ENCODE peak calls at places on chromosomes 6 and 20, in nine cellular contexts. One of them, this sample, is unnamed.

GRCh38 chr6:52019092-52019491 is 68.3 kb downstream of the PKHD1 start:
- DNase-seq in aorta: no peak
- DNase-seq in NT2/D1: no peak
- DNase-seq in activated T-helper 1 cell treated with anti-CD3 and anti-CD28 coated beads, Interleukin-2, amount 50 U/mL, for 16 hours: no peak
- DNase-seq in choroid plexus epithelial cell: no peak
- DNase-seq in neuronal stem cell: no peak
- DNase-seq in HFF-Myc: no peak
- DNase-seq in SIG-M5: no peak
- DNase-seq in iris pigment epithelial cell: no peak
- DNase-seq in this sample: peak

GRCh38 chr6:45491874-45492273 is 114.1 kb upstream of the SUPT3H start:
- DNase-seq in NT2/D1: no peak
- DNase-seq in HFF-Myc: no peak
- DNase-seq in choroid plexus epithelial cell: no peak
- DNase-seq in neuronal stem cell: no peak
- DNase-seq in aorta: no peak
- DNase-seq in SIG-M5: no peak
- DNase-seq in activated T-helper 1 cell treated with anti-CD3 and anti-CD28 coated beads, Interleukin-2, amount 50 U/mL, for 16 hours: no peak
- DNase-seq in iris pigment epithelial cell: no peak
- DNase-seq in this sample: no peak

GRCh38 chr6:116881236-116881635 is 4.2 kb downstream of the RFX6 start:
- DNase-seq in NT2/D1: no peak
- DNase-seq in choroid plexus epithelial cell: peak
- DNase-seq in SIG-M5: no peak
- DNase-seq in activated T-helper 1 cell treated with anti-CD3 and anti-CD28 coated beads, Interleukin-2, amount 50 U/mL, for 16 hours: no peak
- DNase-seq in HFF-Myc: no peak
- DNase-seq in iris pigment epithelial cell: peak
- DNase-seq in aorta: no peak
- DNase-seq in neuronal stem cell: no peak
- DNase-seq in this sample: no peak

GRCh38 chr6:68701159-68701558 is 66.1 kb downstream of the ADGRB3 start:
- DNase-seq in SIG-M5: no peak
- DNase-seq in NT2/D1: no peak
- DNase-seq in aorta: no peak
- DNase-seq in neuronal stem cell: no peak
- DNase-seq in HFF-Myc: no peak
- DNase-seq in iris pigment epithelial cell: no peak
- DNase-seq in activated T-helper 1 cell treated with anti-CD3 and anti-CD28 coated beads, Interleukin-2, amount 50 U/mL, for 16 hours: no peak
- DNase-seq in choroid plexus epithelial cell: no peak
- DNase-seq in this sample: no peak

GRCh38 chr6:157558487-157559200 is 177.7 kb downstream of the ZDHHC14 start:
- DNase-seq in NT2/D1: no peak
- DNase-seq in HFF-Myc: no peak
- DNase-seq in iris pigment epithelial cell: no peak
- DNase-seq in neuronal stem cell: no peak
- DNase-seq in choroid plexus epithelial cell: no peak
- DNase-seq in SIG-M5: no peak
- DNase-seq in activated T-helper 1 cell treated with anti-CD3 and anti-CD28 coated beads, Interleukin-2, amount 50 U/mL, for 16 hours: no peak
- DNase-seq in aorta: no peak
- DNase-seq in this sample: no peak

GRCh38 chr20:44651507-44652373 is at the start of gene ADA:
- DNase-seq in neuronal stem cell: peak
- DNase-seq in HFF-Myc: no peak
- DNase-seq in aorta: peak
- DNase-seq in NT2/D1: no peak
- DNase-seq in SIG-M5: no peak
- DNase-seq in activated T-helper 1 cell treated with anti-CD3 and anti-CD28 coated beads, Interleukin-2, amount 50 U/mL, for 16 hours: no peak
- DNase-seq in iris pigment epithelial cell: no peak
- DNase-seq in choroid plexus epithelial cell: peak
- DNase-seq in this sample: peak

GRCh38 chr6:26124550-26125014 is 37.4 kb downstream of the HFE start:
- DNase-seq in neuronal stem cell: no peak
- DNase-seq in SIG-M5: no peak
- DNase-seq in NT2/D1: no peak
- DNase-seq in iris pigment epithelial cell: no peak
- DNase-seq in HFF-Myc: no peak
- DNase-seq in choroid plexus epithelial cell: no peak
- DNase-seq in aorta: no peak
- DNase-seq in activated T-helper 1 cell treated with anti-CD3 and anti-CD28 coated beads, Interleukin-2, amount 50 U/mL, for 16 hours: no peak
- DNase-seq in this sample: peak

GRCh38 chr6:77373955-77374354 is 89.3 kb downstream of the HTR1B start:
- DNase-seq in activated T-helper 1 cell treated with anti-CD3 and anti-CD28 coated beads, Interleukin-2, amount 50 U/mL, for 16 hours: no peak
- DNase-seq in iris pigment epithelial cell: no peak
- DNase-seq in HFF-Myc: no peak
- DNase-seq in aorta: no peak
- DNase-seq in neuronal stem cell: no peak
- DNase-seq in NT2/D1: no peak
- DNase-seq in SIG-M5: no peak
- DNase-seq in choroid plexus epithelial cell: no peak
- DNase-seq in this sample: no peak

GRCh38 chr6:149855040-149855654 is 9.0 kb downstream of the LRP11 start:
- DNase-seq in activated T-helper 1 cell treated with anti-CD3 and anti-CD28 coated beads, Interleukin-2, amount 50 U/mL, for 16 hours: no peak
- DNase-seq in choroid plexus epithelial cell: peak
- DNase-seq in NT2/D1: no peak
- DNase-seq in neuronal stem cell: no peak
- DNase-seq in HFF-Myc: no peak
- DNase-seq in aorta: no peak
- DNase-seq in iris pigment epithelial cell: peak
- DNase-seq in SIG-M5: no peak
- DNase-seq in this sample: no peak

GRCh38 chr6:35046098-35046497 is 95.0 kb downstream of the TCP11 start:
- DNase-seq in SIG-M5: no peak
- DNase-seq in neuronal stem cell: peak
- DNase-seq in activated T-helper 1 cell treated with anti-CD3 and anti-CD28 coated beads, Interleukin-2, amount 50 U/mL, for 16 hours: no peak
- DNase-seq in HFF-Myc: no peak
- DNase-seq in NT2/D1: no peak
- DNase-seq in iris pigment epithelial cell: no peak
- DNase-seq in choroid plexus epithelial cell: no peak
- DNase-seq in aorta: no peak
- DNase-seq in this sample: no peak

GRCh38 chr6:125044066-125044465 is 81.8 kb downstream of the RNF217 start:
- DNase-seq in choroid plexus epithelial cell: no peak
- DNase-seq in activated T-helper 1 cell treated with anti-CD3 and anti-CD28 coated beads, Interleukin-2, amount 50 U/mL, for 16 hours: no peak
- DNase-seq in SIG-M5: no peak
- DNase-seq in HFF-Myc: no peak
- DNase-seq in iris pigment epithelial cell: no peak
- DNase-seq in neuronal stem cell: no peak
- DNase-seq in aorta: no peak
- DNase-seq in NT2/D1: no peak
- DNase-seq in this sample: no peak

GRCh38 chr20:21622097-21622496 is 83.4 kb upstream of the PAX1 start:
- DNase-seq in choroid plexus epithelial cell: no peak
- DNase-seq in activated T-helper 1 cell treated with anti-CD3 and anti-CD28 coated beads, Interleukin-2, amount 50 U/mL, for 16 hours: no peak
- DNase-seq in neuronal stem cell: no peak
- DNase-seq in SIG-M5: no peak
- DNase-seq in NT2/D1: no peak
- DNase-seq in aorta: no peak
- DNase-seq in HFF-Myc: no peak
- DNase-seq in iris pigment epithelial cell: no peak
- DNase-seq in this sample: peak

GRCh38 chr6:39037707-39038106 is 10.9 kb upstream of the GLP1R start:
- DNase-seq in HFF-Myc: no peak
- DNase-seq in activated T-helper 1 cell treated with anti-CD3 and anti-CD28 coated beads, Interleukin-2, amount 50 U/mL, for 16 hours: no peak
- DNase-seq in NT2/D1: no peak
- DNase-seq in aorta: no peak
- DNase-seq in neuronal stem cell: no peak
- DNase-seq in choroid plexus epithelial cell: no peak
- DNase-seq in SIG-M5: no peak
- DNase-seq in iris pigment epithelial cell: no peak
- DNase-seq in this sample: no peak

GRCh38 chr6:74369556-74369993 is 673.6 kb downstream of the CD109 start:
- DNase-seq in aorta: no peak
- DNase-seq in SIG-M5: no peak
- DNase-seq in iris pigment epithelial cell: peak
- DNase-seq in activated T-helper 1 cell treated with anti-CD3 and anti-CD28 coated beads, Interleukin-2, amount 50 U/mL, for 16 hours: no peak
- DNase-seq in NT2/D1: no peak
- DNase-seq in HFF-Myc: peak
- DNase-seq in choroid plexus epithelial cell: peak
- DNase-seq in neuronal stem cell: no peak
- DNase-seq in this sample: no peak

GRCh38 chr6:69233195-69233524 is 563.6 kb downstream of the LMBRD1 start:
- DNase-seq in NT2/D1: no peak
- DNase-seq in activated T-helper 1 cell treated with anti-CD3 and anti-CD28 coated beads, Interleukin-2, amount 50 U/mL, for 16 hours: no peak
- DNase-seq in choroid plexus epithelial cell: no peak
- DNase-seq in aorta: no peak
- DNase-seq in SIG-M5: no peak
- DNase-seq in iris pigment epithelial cell: no peak
- DNase-seq in HFF-Myc: no peak
- DNase-seq in neuronal stem cell: no peak
- DNase-seq in this sample: no peak

GRCh38 chr6:47651505-47651944 is 46.9 kb upstream of the ADGRF4 start:
- DNase-seq in activated T-helper 1 cell treated with anti-CD3 and anti-CD28 coated beads, Interleukin-2, amount 50 U/mL, for 16 hours: no peak
- DNase-seq in SIG-M5: no peak
- DNase-seq in HFF-Myc: no peak
- DNase-seq in iris pigment epithelial cell: peak
- DNase-seq in choroid plexus epithelial cell: peak
- DNase-seq in aorta: no peak
- DNase-seq in NT2/D1: no peak
- DNase-seq in neuronal stem cell: no peak
- DNase-seq in this sample: no peak

GRCh38 chr6:148954934-148955915 is 208.4 kb downstream of the UST start:
- DNase-seq in aorta: no peak
- DNase-seq in neuronal stem cell: no peak
- DNase-seq in activated T-helper 1 cell treated with anti-CD3 and anti-CD28 coated beads, Interleukin-2, amount 50 U/mL, for 16 hours: no peak
- DNase-seq in iris pigment epithelial cell: peak
- DNase-seq in HFF-Myc: no peak
- DNase-seq in SIG-M5: no peak
- DNase-seq in NT2/D1: no peak
- DNase-seq in choroid plexus epithelial cell: peak
- DNase-seq in this sample: no peak

GRCh38 chr20:23700931-23701330 is 12.1 kb upstream of the CST4 start:
- DNase-seq in neuronal stem cell: no peak
- DNase-seq in HFF-Myc: no peak
- DNase-seq in choroid plexus epithelial cell: no peak
- DNase-seq in NT2/D1: no peak
- DNase-seq in iris pigment epithelial cell: no peak
- DNase-seq in SIG-M5: no peak
- DNase-seq in activated T-helper 1 cell treated with anti-CD3 and anti-CD28 coated beads, Interleukin-2, amount 50 U/mL, for 16 hours: no peak
- DNase-seq in aorta: no peak
- DNase-seq in this sample: no peak

GRCh38 chr20:34824861-34825529 is 456 bp downstream of the NCOA6 start:
- DNase-seq in iris pigment epithelial cell: peak
- DNase-seq in aorta: peak
- DNase-seq in choroid plexus epithelial cell: peak
- DNase-seq in neuronal stem cell: peak
- DNase-seq in SIG-M5: no peak
- DNase-seq in activated T-helper 1 cell treated with anti-CD3 and anti-CD28 coated beads, Interleukin-2, amount 50 U/mL, for 16 hours: peak
- DNase-seq in NT2/D1: peak
- DNase-seq in HFF-Myc: no peak
- DNase-seq in this sample: peak

GRCh38 chr6:168157272-168158007 is 78.4 kb upstream of the FRMD1 start:
- DNase-seq in NT2/D1: no peak
- DNase-seq in neuronal stem cell: no peak
- DNase-seq in iris pigment epithelial cell: peak
- DNase-seq in SIG-M5: no peak
- DNase-seq in HFF-Myc: no peak
- DNase-seq in choroid plexus epithelial cell: peak
- DNase-seq in aorta: no peak
- DNase-seq in activated T-helper 1 cell treated with anti-CD3 and anti-CD28 coated beads, Interleukin-2, amount 50 U/mL, for 16 hours: no peak
- DNase-seq in this sample: no peak

GRCh38 chr6:27478141-27478705 is 5.3 kb upstream of the ZNF184 start:
- DNase-seq in aorta: no peak
- DNase-seq in HFF-Myc: no peak
- DNase-seq in neuronal stem cell: no peak
- DNase-seq in SIG-M5: no peak
- DNase-seq in iris pigment epithelial cell: peak
- DNase-seq in NT2/D1: no peak
- DNase-seq in choroid plexus epithelial cell: peak
- DNase-seq in activated T-helper 1 cell treated with anti-CD3 and anti-CD28 coated beads, Interleukin-2, amount 50 U/mL, for 16 hours: no peak
- DNase-seq in this sample: no peak

GRCh38 chr6:155524249-155524651 is 68.6 kb upstream of the NOX3 start:
- DNase-seq in SIG-M5: no peak
- DNase-seq in aorta: no peak
- DNase-seq in HFF-Myc: no peak
- DNase-seq in choroid plexus epithelial cell: peak
- DNase-seq in iris pigment epithelial cell: peak
- DNase-seq in neuronal stem cell: no peak
- DNase-seq in NT2/D1: no peak
- DNase-seq in activated T-helper 1 cell treated with anti-CD3 and anti-CD28 coated beads, Interleukin-2, amount 50 U/mL, for 16 hours: no peak
- DNase-seq in this sample: no peak

GRCh38 chr6:166330612-166331011 is 11.7 kb downstream of the SFT2D1 start:
- DNase-seq in iris pigment epithelial cell: peak
- DNase-seq in neuronal stem cell: peak
- DNase-seq in NT2/D1: no peak
- DNase-seq in SIG-M5: no peak
- DNase-seq in HFF-Myc: no peak
- DNase-seq in aorta: no peak
- DNase-seq in activated T-helper 1 cell treated with anti-CD3 and anti-CD28 coated beads, Interleukin-2, amount 50 U/mL, for 16 hours: no peak
- DNase-seq in choroid plexus epithelial cell: peak
- DNase-seq in this sample: no peak

GRCh38 chr6:82954937-82955577 is 110.6 kb downstream of the UBE3D start:
- DNase-seq in aorta: no peak
- DNase-seq in SIG-M5: no peak
- DNase-seq in iris pigment epithelial cell: peak
- DNase-seq in neuronal stem cell: no peak
- DNase-seq in HFF-Myc: no peak
- DNase-seq in activated T-helper 1 cell treated with anti-CD3 and anti-CD28 coated beads, Interleukin-2, amount 50 U/mL, for 16 hours: no peak
- DNase-seq in choroid plexus epithelial cell: peak
- DNase-seq in NT2/D1: no peak
- DNase-seq in this sample: no peak

GRCh38 chr6:40661726-40662125 is 74.6 kb upstream of the LRFN2 start:
- DNase-seq in iris pigment epithelial cell: no peak
- DNase-seq in choroid plexus epithelial cell: no peak
- DNase-seq in aorta: no peak
- DNase-seq in activated T-helper 1 cell treated with anti-CD3 and anti-CD28 coated beads, Interleukin-2, amount 50 U/mL, for 16 hours: no peak
- DNase-seq in neuronal stem cell: no peak
- DNase-seq in HFF-Myc: no peak
- DNase-seq in NT2/D1: no peak
- DNase-seq in SIG-M5: no peak
- DNase-seq in this sample: no peak

GRCh38 chr6:157860505-157860991 is 37.5 kb downstream of the SNX9 start:
- DNase-seq in NT2/D1: no peak
- DNase-seq in neuronal stem cell: no peak
- DNase-seq in SIG-M5: no peak
- DNase-seq in aorta: no peak
- DNase-seq in HFF-Myc: no peak
- DNase-seq in activated T-helper 1 cell treated with anti-CD3 and anti-CD28 coated beads, Interleukin-2, amount 50 U/mL, for 16 hours: no peak
- DNase-seq in iris pigment epithelial cell: no peak
- DNase-seq in choroid plexus epithelial cell: peak
- DNase-seq in this sample: no peak

GRCh38 chr6:5728726-5729434 is 277.8 kb downstream of the NRN1 start:
- DNase-seq in neuronal stem cell: no peak
- DNase-seq in NT2/D1: no peak
- DNase-seq in aorta: no peak
- DNase-seq in activated T-helper 1 cell treated with anti-CD3 and anti-CD28 coated beads, Interleukin-2, amount 50 U/mL, for 16 hours: no peak
- DNase-seq in SIG-M5: no peak
- DNase-seq in HFF-Myc: peak
- DNase-seq in choroid plexus epithelial cell: peak
- DNase-seq in iris pigment epithelial cell: peak
- DNase-seq in this sample: peak

GRCh38 chr6:4848382-4849068 is 72.3 kb downstream of the CDYL start:
- DNase-seq in aorta: no peak
- DNase-seq in HFF-Myc: no peak
- DNase-seq in choroid plexus epithelial cell: peak
- DNase-seq in iris pigment epithelial cell: no peak
- DNase-seq in activated T-helper 1 cell treated with anti-CD3 and anti-CD28 coated beads, Interleukin-2, amount 50 U/mL, for 16 hours: no peak
- DNase-seq in neuronal stem cell: no peak
- DNase-seq in SIG-M5: no peak
- DNase-seq in NT2/D1: no peak
- DNase-seq in this sample: no peak

GRCh38 chr20:49475979-49476378 is 6.5 kb downstream of the KCNB1 start:
- DNase-seq in iris pigment epithelial cell: no peak
- DNase-seq in NT2/D1: no peak
- DNase-seq in neuronal stem cell: no peak
- DNase-seq in choroid plexus epithelial cell: no peak
- DNase-seq in HFF-Myc: no peak
- DNase-seq in SIG-M5: no peak
- DNase-seq in aorta: no peak
- DNase-seq in activated T-helper 1 cell treated with anti-CD3 and anti-CD28 coated beads, Interleukin-2, amount 50 U/mL, for 16 hours: no peak
- DNase-seq in this sample: no peak

GRCh38 chr20:63100926-63101699 is 94.3 kb upstream of the BHLHE23 start:
- DNase-seq in HFF-Myc: no peak
- DNase-seq in iris pigment epithelial cell: no peak
- DNase-seq in choroid plexus epithelial cell: no peak
- DNase-seq in aorta: peak
- DNase-seq in SIG-M5: no peak
- DNase-seq in neuronal stem cell: no peak
- DNase-seq in NT2/D1: no peak
- DNase-seq in activated T-helper 1 cell treated with anti-CD3 and anti-CD28 coated beads, Interleukin-2, amount 50 U/mL, for 16 hours: peak
- DNase-seq in this sample: no peak